ENCODE peak calls at places on chromosomes 1 and 21, in five cellular contexts. One of them, this sample, is unnamed.

GRCh38 chr1:172827301-172827700 is 168.4 kb downstream of the FASLG start:
- DNase-seq in uterus: no peak
- DNase-seq in thoracic aorta: no peak
- DNase-seq in ovary: no peak
- DNase-seq in suprapubic skin: no peak
- DNase-seq in this sample: no peak

GRCh38 chr1:94106716-94107115 is 14.2 kb downstream of the ABCA4 start:
- DNase-seq in suprapubic skin: no peak
- DNase-seq in ovary: no peak
- DNase-seq in thoracic aorta: no peak
- DNase-seq in uterus: no peak
- DNase-seq in this sample: no peak

GRCh38 chr1:67645495-67646144 is 39.4 kb upstream of the GADD45A start:
- DNase-seq in suprapubic skin: no peak
- DNase-seq in uterus: peak
- DNase-seq in thoracic aorta: no peak
- DNase-seq in ovary: no peak
- DNase-seq in this sample: peak

GRCh38 chr1:98644510-98644909 is 17.0 kb upstream of the SNX7 start:
- DNase-seq in ovary: no peak
- DNase-seq in suprapubic skin: no peak
- DNase-seq in thoracic aorta: no peak
- DNase-seq in uterus: no peak
- DNase-seq in this sample: no peak

GRCh38 chr1:88701275-88701674 is 17.2 kb downstream of the PKN2 start:
- DNase-seq in uterus: no peak
- DNase-seq in ovary: no peak
- DNase-seq in suprapubic skin: no peak
- DNase-seq in thoracic aorta: no peak
- DNase-seq in this sample: no peak

GRCh38 chr21:41767606-41768370 is 936 bp upstream of the RIPK4 start:
- DNase-seq in suprapubic skin: peak
- DNase-seq in uterus: no peak
- DNase-seq in thoracic aorta: no peak
- DNase-seq in ovary: no peak
- DNase-seq in this sample: peak

GRCh38 chr21:46002841-46003574 is 21.4 kb downstream of the COL6A1 start:
- DNase-seq in uterus: peak
- DNase-seq in thoracic aorta: no peak
- DNase-seq in ovary: peak
- DNase-seq in suprapubic skin: peak
- DNase-seq in this sample: peak

GRCh38 chr1:33256335-33256700 is at the start of gene ZNF362:
- DNase-seq in thoracic aorta: no peak
- DNase-seq in ovary: peak
- DNase-seq in uterus: peak
- DNase-seq in suprapubic skin: no peak
- DNase-seq in this sample: no peak

GRCh38 chr1:173064011-173064410 is 13.3 kb upstream of the TNFSF18 start:
- DNase-seq in suprapubic skin: no peak
- DNase-seq in ovary: no peak
- DNase-seq in thoracic aorta: no peak
- DNase-seq in uterus: no peak
- DNase-seq in this sample: no peak

GRCh38 chr1:223611939-223612338 is 53.6 kb downstream of the CAPN8 start:
- DNase-seq in ovary: no peak
- DNase-seq in thoracic aorta: no peak
- DNase-seq in suprapubic skin: no peak
- DNase-seq in uterus: no peak
- DNase-seq in this sample: no peak

GRCh38 chr1:204258213-204259115 is 44.7 kb upstream of the GOLT1A start:
- DNase-seq in thoracic aorta: no peak
- DNase-seq in uterus: peak
- DNase-seq in ovary: peak
- DNase-seq in suprapubic skin: no peak
- DNase-seq in this sample: no peak

GRCh38 chr1:110150330-110151174 is at the start of gene SLC6A17:
- DNase-seq in suprapubic skin: no peak
- DNase-seq in uterus: no peak
- DNase-seq in ovary: no peak
- DNase-seq in thoracic aorta: no peak
- DNase-seq in this sample: no peak

GRCh38 chr1:184188091-184188490 is 136.6 kb downstream of the TSEN15 start:
- DNase-seq in suprapubic skin: no peak
- DNase-seq in thoracic aorta: no peak
- DNase-seq in uterus: no peak
- DNase-seq in ovary: no peak
- DNase-seq in this sample: no peak

DNA sequence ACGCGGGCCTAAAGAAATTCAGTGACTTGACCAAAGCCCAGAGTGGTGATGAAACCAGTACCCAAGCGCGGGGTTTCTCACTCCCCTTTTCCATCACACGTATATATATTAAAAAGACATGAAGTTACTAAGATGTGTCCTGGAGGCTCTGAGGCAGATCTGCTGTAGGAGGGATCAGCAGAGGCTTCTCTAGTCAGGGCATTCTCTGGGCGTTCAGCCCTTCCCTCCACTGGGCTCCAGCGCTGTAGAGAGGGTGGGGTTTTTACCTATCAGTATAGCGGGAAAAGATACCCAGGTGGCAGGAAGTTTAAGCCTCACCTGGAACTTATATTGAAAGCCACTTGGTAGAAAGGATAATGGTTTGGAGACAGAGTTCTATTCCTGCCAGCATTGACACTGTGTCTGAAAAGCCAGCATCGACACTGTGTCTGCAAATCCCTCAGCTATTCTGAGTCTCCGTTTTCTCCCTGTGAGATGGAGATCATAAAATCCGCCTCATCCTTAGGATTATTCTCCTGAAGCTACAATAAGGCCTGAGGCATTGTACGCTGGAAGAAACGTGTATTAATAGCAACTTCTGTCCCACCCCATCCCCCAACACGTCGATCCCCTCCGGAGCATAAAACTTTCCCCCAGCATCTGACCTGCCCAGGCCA is 754 bp upstream of the PLEKHO1 start:
- DNase-seq in ovary: no peak
- DNase-seq in thoracic aorta: no peak
- DNase-seq in suprapubic skin: no peak
- DNase-seq in uterus: peak
- DNase-seq in this sample: no peak
- H3K27ac ChIP-seq in ovary: peak
- H3K27ac ChIP-seq in thoracic aorta: peak
- H3K27ac ChIP-seq in suprapubic skin: peak
- H3K27ac ChIP-seq in uterus: peak
- H3K27ac ChIP-seq in this sample: peak

DNA sequence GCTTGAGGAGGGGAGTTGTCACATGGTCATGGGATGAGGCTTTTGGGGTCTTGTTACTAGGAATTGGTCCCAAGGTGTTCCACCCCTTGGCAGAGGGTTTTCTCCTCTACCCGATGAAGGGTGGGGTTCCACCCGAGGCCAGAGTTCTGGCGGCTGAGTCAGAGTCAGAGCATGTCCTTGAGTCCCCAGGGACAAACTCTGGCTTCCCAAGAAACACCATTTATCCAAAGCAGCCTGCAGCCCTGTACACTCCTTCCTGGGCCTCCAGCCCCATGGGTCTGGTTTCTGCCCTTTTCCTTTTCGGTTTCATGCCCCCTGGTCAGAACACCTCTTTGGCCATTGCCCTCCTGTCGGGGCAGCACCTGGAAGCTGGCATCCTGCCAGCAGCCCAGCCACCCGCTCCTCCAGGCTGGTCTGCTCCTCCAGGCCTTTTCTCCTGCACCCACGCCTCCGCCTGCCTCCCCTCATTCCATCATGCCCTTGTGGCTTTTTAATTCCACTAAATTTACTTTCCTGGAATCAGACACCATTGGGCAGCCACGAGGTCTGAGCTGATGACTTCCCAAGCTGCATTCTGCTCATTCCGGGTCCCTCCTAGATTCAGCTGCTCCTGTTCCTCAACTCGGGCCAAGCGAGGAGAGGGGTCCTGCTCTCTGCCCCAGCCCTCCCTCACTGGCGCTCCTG is 301.7 kb upstream of the VAMP3 start:
- DNase-seq in thoracic aorta: no peak
- DNase-seq in ovary: no peak
- DNase-seq in suprapubic skin: no peak
- DNase-seq in uterus: no peak
- DNase-seq in this sample: no peak
- TF ChIP-seq CTCF in thoracic aorta: no peak
- TF ChIP-seq CTCF in ovary: no peak
- TF ChIP-seq CTCF in suprapubic skin: no peak
- TF ChIP-seq CTCF in uterus: no peak
- TF ChIP-seq CTCF in this sample: no peak

GRCh38 chr1:115828101-115829022 is 12.6 kb downstream of the NHLH2 start:
- DNase-seq in thoracic aorta: no peak
- DNase-seq in ovary: peak
- DNase-seq in suprapubic skin: peak
- DNase-seq in uterus: peak
- DNase-seq in this sample: no peak

GRCh38 chr1:115827452-115827851 is 13.5 kb downstream of the NHLH2 start:
- DNase-seq in thoracic aorta: no peak
- DNase-seq in uterus: no peak
- DNase-seq in suprapubic skin: no peak
- DNase-seq in ovary: no peak
- DNase-seq in this sample: no peak

GRCh38 chr1:115830963-115831362 is 10.0 kb downstream of the NHLH2 start:
- DNase-seq in uterus: no peak
- DNase-seq in ovary: no peak
- DNase-seq in thoracic aorta: no peak
- DNase-seq in suprapubic skin: no peak
- DNase-seq in this sample: no peak

GRCh38 chr1:115829947-115830346 is 11.0 kb downstream of the NHLH2 start:
- DNase-seq in suprapubic skin: no peak
- DNase-seq in thoracic aorta: no peak
- DNase-seq in uterus: no peak
- DNase-seq in ovary: no peak
- DNase-seq in this sample: no peak

GRCh38 chr1:115829023-115829674 is 11.8 kb downstream of the NHLH2 start:
- DNase-seq in uterus: peak
- DNase-seq in suprapubic skin: peak
- DNase-seq in ovary: peak
- DNase-seq in thoracic aorta: no peak
- DNase-seq in this sample: no peak
- H3K27ac ChIP-seq in uterus: no peak
- H3K27ac ChIP-seq in suprapubic skin: no peak
- H3K27ac ChIP-seq in ovary: no peak
- H3K27ac ChIP-seq in thoracic aorta: no peak
- H3K27ac ChIP-seq in this sample: no peak

GRCh38 chr1:214551436-214552173 is at the start of gene PTPN14:
- DNase-seq in ovary: peak
- DNase-seq in uterus: peak
- DNase-seq in suprapubic skin: peak
- DNase-seq in thoracic aorta: peak
- DNase-seq in this sample: peak
- TF ChIP-seq CTCF in ovary: peak
- TF ChIP-seq CTCF in uterus: peak
- TF ChIP-seq CTCF in suprapubic skin: no peak
- TF ChIP-seq CTCF in thoracic aorta: no peak
- TF ChIP-seq CTCF in this sample: no peak

GRCh38 chr1:3106216-3106615 is 37.2 kb downstream of the PRDM16 start:
- DNase-seq in suprapubic skin: no peak
- DNase-seq in uterus: no peak
- DNase-seq in ovary: no peak
- DNase-seq in thoracic aorta: no peak
- DNase-seq in this sample: no peak

GRCh38 chr1:3107201-3107600 is 38.2 kb downstream of the PRDM16 start:
- DNase-seq in thoracic aorta: no peak
- DNase-seq in ovary: no peak
- DNase-seq in uterus: no peak
- DNase-seq in suprapubic skin: no peak
- DNase-seq in this sample: no peak

GRCh38 chr1:3101127-3101939 is 32.3 kb downstream of the PRDM16 start:
- DNase-seq in thoracic aorta: no peak
- DNase-seq in uterus: no peak
- DNase-seq in ovary: no peak
- DNase-seq in suprapubic skin: no peak
- DNase-seq in this sample: no peak

GRCh38 chr1:3105167-3105863 is 36.3 kb downstream of the PRDM16 start:
- DNase-seq in suprapubic skin: no peak
- DNase-seq in uterus: no peak
- DNase-seq in thoracic aorta: no peak
- DNase-seq in ovary: no peak
- DNase-seq in this sample: no peak

DNA sequence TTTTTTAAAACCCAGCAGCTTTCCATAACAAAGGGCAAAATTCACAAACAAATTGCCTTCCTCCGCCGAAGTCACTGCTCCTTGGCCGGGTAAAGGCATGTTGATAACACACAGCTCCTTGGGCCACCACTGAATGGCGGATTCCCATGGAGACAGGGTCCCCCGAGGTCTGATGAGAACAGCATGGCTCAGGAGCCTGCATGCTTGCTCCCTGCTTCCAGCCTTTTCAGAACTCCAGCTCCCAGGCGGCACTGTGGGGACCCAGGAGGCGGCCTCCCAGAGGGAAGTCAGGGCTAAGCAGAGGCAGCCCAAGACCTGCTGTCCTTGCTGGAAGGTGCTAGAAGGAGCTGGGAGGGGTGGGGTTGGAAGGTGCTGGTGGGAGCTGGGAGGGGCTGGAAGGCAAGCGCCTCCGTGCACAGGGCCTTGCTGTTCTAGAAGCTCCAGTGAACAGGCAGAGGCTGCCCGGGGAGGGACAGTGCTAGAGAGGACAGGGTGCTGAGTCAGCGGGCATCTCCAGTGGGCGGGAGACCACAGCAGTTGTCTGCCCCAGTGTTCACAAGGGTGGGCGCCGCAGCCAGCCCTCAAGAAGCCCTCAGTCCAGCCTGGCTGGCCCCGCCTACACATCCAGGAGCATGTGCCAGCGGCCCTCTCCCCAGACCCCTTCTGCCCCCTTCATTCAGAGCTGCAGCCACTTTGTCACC is 35.1 kb downstream of the PRDM16 start:
- DNase-seq in thoracic aorta: no peak
- DNase-seq in uterus: no peak
- DNase-seq in suprapubic skin: no peak
- DNase-seq in ovary: no peak
- DNase-seq in this sample: no peak
- H3K27ac ChIP-seq in thoracic aorta: no peak
- H3K27ac ChIP-seq in uterus: no peak
- H3K27ac ChIP-seq in suprapubic skin: no peak
- H3K27ac ChIP-seq in ovary: no peak
- H3K27ac ChIP-seq in this sample: no peak

This sample was measured in coronary artery.